ENCODE peak calls at places on chromosomes 6 and 20, in eight cellular contexts. One of them, this sample, is unnamed.

GRCh38 chr6:166346995-166347394 is 4.7 kb upstream of the SFT2D1 start:
- DNase-seq in bronchial epithelial cell: no peak
- DNase-seq in epithelial cell of proximal tubule: no peak
- DNase-seq in GM12865: no peak
- DNase-seq in mammary epithelial cell: no peak
- DNase-seq in A549: no peak
- DNase-seq in testis: no peak
- DNase-seq in BJ: no peak
- DNase-seq in this sample: no peak

GRCh38 chr6:17167327-17167979 is 65.6 kb downstream of the STMND1 start:
- DNase-seq in bronchial epithelial cell: peak; percentile 73
- DNase-seq in epithelial cell of proximal tubule: no peak
- DNase-seq in GM12865: peak; percentile 3
- DNase-seq in mammary epithelial cell: peak; percentile 61
- DNase-seq in A549: peak; percentile 52
- DNase-seq in testis: peak; percentile 48
- DNase-seq in BJ: no peak
- DNase-seq in this sample: peak; percentile 52

GRCh38 chr6:116866281-116866871 is 10.7 kb upstream of the RFX6 start:
- DNase-seq in bronchial epithelial cell: no peak
- DNase-seq in epithelial cell of proximal tubule: no peak
- DNase-seq in GM12865: peak; percentile 40
- DNase-seq in mammary epithelial cell: no peak
- DNase-seq in A549: no peak
- DNase-seq in testis: no peak
- DNase-seq in BJ: no peak
- DNase-seq in this sample: peak; percentile 8

GRCh38 chr6:154487367-154488275 is 22.9 kb downstream of the CNKSR3 start:
- DNase-seq in bronchial epithelial cell: no peak
- DNase-seq in epithelial cell of proximal tubule: no peak
- DNase-seq in GM12865: no peak
- DNase-seq in mammary epithelial cell: no peak
- DNase-seq in A549: no peak
- DNase-seq in testis: peak; percentile 90
- DNase-seq in BJ: no peak
- DNase-seq in this sample: no peak

GRCh38 chr6:5135783-5136376 is 50.7 kb downstream of the PPP1R3G start:
- DNase-seq in bronchial epithelial cell: no peak
- DNase-seq in epithelial cell of proximal tubule: no peak
- DNase-seq in GM12865: peak; percentile 83
- DNase-seq in mammary epithelial cell: peak; percentile 23
- DNase-seq in A549: no peak
- DNase-seq in testis: peak; percentile 37
- DNase-seq in BJ: no peak
- DNase-seq in this sample: peak; percentile 73

GRCh38 chr6:39430968-39431523 is 108.5 kb upstream of the KCNK16 start:
- DNase-seq in bronchial epithelial cell: peak; percentile 13
- DNase-seq in epithelial cell of proximal tubule: no peak
- DNase-seq in GM12865: no peak
- DNase-seq in mammary epithelial cell: no peak
- DNase-seq in A549: no peak
- DNase-seq in testis: peak; percentile 33
- DNase-seq in BJ: no peak
- DNase-seq in this sample: peak; percentile 19

GRCh38 chr6:38283734-38284362 is 355.9 kb downstream of the BTBD9 start:
- DNase-seq in bronchial epithelial cell: peak; percentile 80
- DNase-seq in epithelial cell of proximal tubule: peak; percentile 67
- DNase-seq in GM12865: no peak
- DNase-seq in mammary epithelial cell: peak; percentile 72
- DNase-seq in A549: no peak
- DNase-seq in testis: no peak
- DNase-seq in BJ: no peak
- DNase-seq in this sample: no peak

GRCh38 chr6:20092071-20092566 is 120.2 kb downstream of the MBOAT1 start:
- DNase-seq in bronchial epithelial cell: peak; percentile 61
- DNase-seq in epithelial cell of proximal tubule: peak; percentile 26
- DNase-seq in GM12865: peak; percentile 59
- DNase-seq in mammary epithelial cell: peak; percentile 37
- DNase-seq in A549: peak; percentile 16
- DNase-seq in testis: no peak
- DNase-seq in BJ: peak; percentile 13
- DNase-seq in this sample: peak; percentile 73

GRCh38 chr6:167840526-167841179 is 13.9 kb downstream of the AFDN start:
- DNase-seq in bronchial epithelial cell: no peak
- DNase-seq in epithelial cell of proximal tubule: no peak
- DNase-seq in GM12865: no peak
- DNase-seq in mammary epithelial cell: no peak
- DNase-seq in A549: no peak
- DNase-seq in testis: no peak
- DNase-seq in BJ: no peak
- DNase-seq in this sample: no peak

GRCh38 chr20:10074513-10074912 is 39.7 kb downstream of the ANKEF1 start:
- DNase-seq in bronchial epithelial cell: peak; percentile 98
- DNase-seq in epithelial cell of proximal tubule: peak; percentile 32
- DNase-seq in GM12865: peak; percentile 40
- DNase-seq in mammary epithelial cell: peak; percentile 95
- DNase-seq in A549: peak; percentile 75
- DNase-seq in testis: no peak
- DNase-seq in BJ: peak; percentile 78
- DNase-seq in this sample: peak; percentile 82

DNA sequence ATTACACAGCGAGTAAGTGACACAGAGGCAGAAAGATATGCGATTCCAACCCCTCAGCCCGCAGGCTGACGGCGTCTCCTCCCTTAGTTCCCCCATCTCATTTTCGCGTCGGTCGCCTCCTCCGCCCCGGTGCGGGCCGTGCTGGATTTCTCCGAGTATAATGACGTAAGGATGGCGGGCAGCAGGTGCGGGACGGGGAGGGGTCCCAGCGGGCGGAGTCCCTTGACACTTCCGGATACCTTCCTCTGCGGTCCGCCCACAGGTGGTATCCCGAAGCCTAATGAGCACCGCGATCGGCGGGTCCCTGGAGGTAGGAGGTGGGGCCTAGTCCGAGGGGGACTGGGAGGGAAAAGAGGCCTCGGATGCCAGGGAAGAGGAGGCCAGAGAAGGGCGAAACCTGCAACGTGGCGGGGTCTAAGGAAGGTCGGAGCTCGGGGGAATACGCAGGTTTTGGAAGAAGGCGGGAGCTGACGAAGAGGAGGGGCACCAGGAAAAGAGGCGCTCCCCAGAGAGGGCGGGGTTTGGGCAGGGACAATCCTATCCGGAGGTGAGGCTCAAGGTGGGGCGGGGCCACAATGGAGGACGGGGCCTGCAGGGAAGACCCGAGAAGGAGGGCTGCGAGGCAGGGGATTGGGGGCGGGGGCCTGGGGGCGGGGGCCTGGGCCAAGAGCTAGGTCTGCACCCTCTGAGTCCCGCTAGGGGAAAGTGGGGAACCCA is 3.6 kb downstream of the PRSS16 start:
- DNase-seq in bronchial epithelial cell: peak; percentile 82
- DNase-seq in epithelial cell of proximal tubule: no peak
- DNase-seq in GM12865: peak; percentile 91
- DNase-seq in mammary epithelial cell: peak; percentile 88
- DNase-seq in A549: peak; percentile 88
- DNase-seq in testis: peak; percentile 93
- DNase-seq in BJ: no peak
- DNase-seq in this sample: peak; percentile 41
- H3K4me3 ChIP-seq in bronchial epithelial cell: peak overlapping the region; percentile 77
- H3K4me3 ChIP-seq in epithelial cell of proximal tubule: peak overlapping the region; percentile 65
- H3K4me3 ChIP-seq in GM12865: peak overlapping the region; percentile 91
- H3K4me3 ChIP-seq in mammary epithelial cell: peak overlapping the region; percentile 57
- H3K4me3 ChIP-seq in A549: peak overlapping the region; percentile 74
- H3K4me3 ChIP-seq in testis: peak overlapping the region; percentile 69
- H3K4me3 ChIP-seq in BJ: peak overlapping the region; percentile 55
- H3K4me3 ChIP-seq in this sample: peak overlapping the region; percentile 62

DNA sequence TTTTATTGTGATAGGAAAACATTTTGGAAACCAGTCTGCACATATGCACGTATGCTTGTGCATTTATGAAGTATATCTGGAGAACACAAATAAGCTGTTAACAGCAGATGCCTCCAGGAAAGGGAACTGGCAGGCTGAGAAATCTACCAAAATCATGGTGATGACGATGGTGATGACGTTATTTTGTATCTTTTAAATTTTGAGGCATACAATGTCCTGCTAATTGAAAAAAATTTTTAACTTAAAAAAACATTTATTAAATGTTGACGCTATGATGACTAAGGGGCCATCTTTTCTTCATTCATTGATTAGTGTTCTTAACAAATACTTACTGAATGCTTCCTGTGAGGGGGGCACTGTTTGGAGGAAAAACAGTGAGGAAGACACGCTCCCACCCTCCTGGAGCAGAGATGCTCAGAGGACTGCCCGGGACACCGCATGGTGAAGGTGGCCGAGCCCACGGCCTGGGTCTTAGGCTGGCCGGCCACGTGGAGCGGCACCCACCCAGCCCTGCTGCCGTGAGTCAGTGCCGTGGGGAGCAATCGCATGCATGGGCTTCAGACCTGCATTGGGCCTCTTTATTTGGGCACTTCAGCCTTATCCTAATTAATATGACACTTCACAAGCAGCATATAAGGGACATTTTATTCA is 15.9 kb upstream of the ENTPD6 start:
- DNase-seq in bronchial epithelial cell: no peak
- DNase-seq in epithelial cell of proximal tubule: no peak
- DNase-seq in GM12865: no peak
- DNase-seq in mammary epithelial cell: no peak
- DNase-seq in A549: no peak
- DNase-seq in testis: no peak
- DNase-seq in BJ: no peak
- DNase-seq in this sample: no peak
- TF ChIP-seq CTCF in bronchial epithelial cell: no peak
- TF ChIP-seq CTCF in epithelial cell of proximal tubule: no peak
- TF ChIP-seq CTCF in GM12865: no peak
- TF ChIP-seq CTCF in mammary epithelial cell: no peak
- TF ChIP-seq CTCF in A549: peak; percentile 2
- TF ChIP-seq CTCF in testis: no peak
- TF ChIP-seq CTCF in BJ: no peak
- TF ChIP-seq CTCF in this sample: no peak

GRCh38 chr6:42099340-42100028 is 42.9 kb downstream of the C6orf132 start:
- DNase-seq in bronchial epithelial cell: peak; percentile 92
- DNase-seq in epithelial cell of proximal tubule: no peak
- DNase-seq in GM12865: no peak
- DNase-seq in mammary epithelial cell: peak; percentile 96
- DNase-seq in A549: no peak
- DNase-seq in testis: no peak
- DNase-seq in BJ: no peak
- DNase-seq in this sample: peak; percentile 78
- H3K4me3 ChIP-seq in bronchial epithelial cell: no peak overlapping the region
- H3K4me3 ChIP-seq in epithelial cell of proximal tubule: no peak overlapping the region
- H3K4me3 ChIP-seq in GM12865: no peak overlapping the region
- H3K4me3 ChIP-seq in mammary epithelial cell: no peak overlapping the region
- H3K4me3 ChIP-seq in A549: no peak overlapping the region
- H3K4me3 ChIP-seq in testis: no peak overlapping the region
- H3K4me3 ChIP-seq in BJ: no peak overlapping the region
- H3K4me3 ChIP-seq in this sample: no peak overlapping the region

GRCh38 chr20:17654649-17655285 is 27.3 kb downstream of the RRBP1 start:
- DNase-seq in bronchial epithelial cell: peak; percentile 15
- DNase-seq in epithelial cell of proximal tubule: no peak
- DNase-seq in GM12865: no peak
- DNase-seq in mammary epithelial cell: no peak
- DNase-seq in A549: no peak
- DNase-seq in testis: peak; percentile 60
- DNase-seq in BJ: no peak
- DNase-seq in this sample: peak; percentile 69
- TF ChIP-seq CTCF in bronchial epithelial cell: peak; percentile 65
- TF ChIP-seq CTCF in epithelial cell of proximal tubule: peak; percentile 80
- TF ChIP-seq CTCF in GM12865: no peak
- TF ChIP-seq CTCF in mammary epithelial cell: peak; percentile 52
- TF ChIP-seq CTCF in A549: peak; percentile 79
- TF ChIP-seq CTCF in testis: peak; percentile 54
- TF ChIP-seq CTCF in BJ: peak; percentile 71
- TF ChIP-seq CTCF in this sample: peak; percentile 81

GRCh38 chr6:27814665-27815424 is 97.4 kb downstream of the OR2B2 start:
- DNase-seq in bronchial epithelial cell: peak; percentile 90
- DNase-seq in epithelial cell of proximal tubule: peak; percentile 92
- DNase-seq in GM12865: peak; percentile 98
- DNase-seq in mammary epithelial cell: peak; percentile 92
- DNase-seq in A549: no peak
- DNase-seq in testis: peak; percentile 85
- DNase-seq in BJ: peak; percentile 83
- DNase-seq in this sample: peak; percentile 98
- H3K4me3 ChIP-seq in bronchial epithelial cell: peak overlapping the region; percentile 31
- H3K4me3 ChIP-seq in epithelial cell of proximal tubule: peak overlapping the region; percentile 46
- H3K4me3 ChIP-seq in GM12865: peak overlapping the region; percentile 53
- H3K4me3 ChIP-seq in mammary epithelial cell: peak overlapping the region; percentile 10
- H3K4me3 ChIP-seq in A549: peak overlapping the region; percentile 40
- H3K4me3 ChIP-seq in testis: peak overlapping the region; percentile 62
- H3K4me3 ChIP-seq in BJ: peak overlapping the region; percentile 49
- H3K4me3 ChIP-seq in this sample: peak overlapping the region; percentile 60

GRCh38 chr6:160391419-160392116 is 43.4 kb downstream of the SLC22A3 start:
- DNase-seq in bronchial epithelial cell: peak; percentile 95
- DNase-seq in epithelial cell of proximal tubule: no peak
- DNase-seq in GM12865: no peak
- DNase-seq in mammary epithelial cell: peak; percentile 74
- DNase-seq in A549: peak; percentile 71
- DNase-seq in testis: no peak
- DNase-seq in BJ: no peak
- DNase-seq in this sample: peak; percentile 81

GRCh38 chr6:160388922-160389321 is 40.7 kb downstream of the SLC22A3 start:
- DNase-seq in bronchial epithelial cell: peak; percentile 83
- DNase-seq in epithelial cell of proximal tubule: no peak
- DNase-seq in GM12865: no peak
- DNase-seq in mammary epithelial cell: peak; percentile 53
- DNase-seq in A549: no peak
- DNase-seq in testis: no peak
- DNase-seq in BJ: no peak
- DNase-seq in this sample: peak; percentile 5

GRCh38 chr6:160382946-160383345 is 34.8 kb downstream of the SLC22A3 start:
- DNase-seq in bronchial epithelial cell: no peak
- DNase-seq in epithelial cell of proximal tubule: no peak
- DNase-seq in GM12865: no peak
- DNase-seq in mammary epithelial cell: no peak
- DNase-seq in A549: no peak
- DNase-seq in testis: no peak
- DNase-seq in BJ: no peak
- DNase-seq in this sample: no peak

GRCh38 chr6:160387887-160388286 is 39.7 kb downstream of the SLC22A3 start:
- DNase-seq in bronchial epithelial cell: no peak
- DNase-seq in epithelial cell of proximal tubule: no peak
- DNase-seq in GM12865: no peak
- DNase-seq in mammary epithelial cell: no peak
- DNase-seq in A549: no peak
- DNase-seq in testis: peak; percentile 74
- DNase-seq in BJ: no peak
- DNase-seq in this sample: no peak

DNA sequence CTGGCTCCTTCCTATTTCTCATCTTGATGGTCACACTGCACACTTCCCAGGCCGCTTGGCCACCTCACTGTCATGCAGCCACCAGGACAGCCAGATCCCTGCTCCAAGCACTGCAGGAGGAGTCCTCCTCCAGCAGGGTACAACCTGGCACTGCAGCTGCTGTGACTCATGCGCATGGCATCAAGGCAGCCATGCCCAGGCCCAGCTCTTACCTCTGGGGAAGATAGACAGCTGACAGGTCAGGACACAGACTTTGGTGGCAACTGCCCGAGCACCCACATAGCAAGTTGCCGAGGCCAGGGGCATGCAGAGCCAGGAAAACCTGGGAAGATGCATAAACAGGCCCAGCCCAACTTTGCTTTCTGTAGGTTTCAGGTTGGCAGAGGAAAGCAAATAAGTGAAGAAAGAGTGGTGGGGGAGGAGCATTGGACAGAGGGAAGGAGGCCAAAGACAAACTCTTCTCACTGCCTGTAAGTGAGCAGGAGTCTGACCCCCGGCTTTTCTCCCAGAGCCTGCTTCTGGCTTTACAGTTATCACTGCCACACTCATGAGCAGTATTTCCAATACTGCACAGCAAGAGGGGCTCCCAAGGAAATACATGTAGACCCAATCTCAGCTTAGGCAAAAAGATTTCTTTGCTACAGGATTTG is 38.8 kb downstream of the SLC22A3 start:
- DNase-seq in bronchial epithelial cell: peak; percentile 94
- DNase-seq in epithelial cell of proximal tubule: no peak
- DNase-seq in GM12865: no peak
- DNase-seq in mammary epithelial cell: peak; percentile 83
- DNase-seq in A549: peak; percentile 82
- DNase-seq in testis: no peak
- DNase-seq in BJ: no peak
- DNase-seq in this sample: peak; percentile 7
- TF ChIP-seq CTCF in bronchial epithelial cell: peak; percentile 69
- TF ChIP-seq CTCF in epithelial cell of proximal tubule: peak; percentile 25
- TF ChIP-seq CTCF in GM12865: no peak
- TF ChIP-seq CTCF in mammary epithelial cell: peak; percentile 23
- TF ChIP-seq CTCF in A549: no peak
- TF ChIP-seq CTCF in testis: no peak
- TF ChIP-seq CTCF in BJ: no peak
- TF ChIP-seq CTCF in this sample: no peak

This sample was measured in choroid plexus epithelial cell.